ENCODE peak calls at places on chromosomes 11 and 22, in ten cellular contexts. H is brain microvascular endothelial cell, R is activated B cell treated with CpG ODN at 0.5 μM for 24 hours, Y is sigmoid colon, O is upper lobe of left lung, P is GM10248, W is heart right ventricle, E is gastrocnemius medialis, M is AG04449, G is HFFc6. F is an unnamed sample.
A peak's percentile ranks its signal among the peaks of the same experiment; 100 is the strongest.

GRCh38 chr22:44348963-44349950 is 36.5 kb upstream of the SHISAL1 start:
- DNase-seq in H (peak; percentile 38), R (no peak), Y (no peak), O (no peak), P (no peak), W (no peak), E (no peak), M (no peak), G (no peak), F (no peak)

GRCh38 chr22:20549232-20549841 is 41.9 kb downstream of the MED15 start:
- DNase-seq in H (no peak), R (no peak), Y (peak; percentile 76), O (no peak), P (no peak), W (no peak), E (peak; percentile 38), M (no peak), G (no peak), F (no peak)

GRCh38 chr11:60100511-60100910 is 12.0 kb downstream of the MS4A2 start:
- DNase-seq in H (no peak), R (no peak), Y (no peak), O (no peak), P (no peak), W (no peak), E (no peak), M (no peak), G (no peak), F (no peak)

GRCh38 chr11:16741473-16741872 is 3.0 kb downstream of the C11orf58 start:
- DNase-seq in H (no peak), R (no peak), Y (no peak), O (no peak), P (no peak), W (no peak), E (no peak), M (no peak), G (no peak), F (no peak)

GRCh38 chr11:95768521-95768920 is 21.1 kb downstream of the FAM76B start:
- DNase-seq in H (no peak), R (no peak), Y (no peak), O (no peak), P (no peak), W (no peak), E (no peak), M (no peak), G (no peak), F (no peak)

GRCh38 chr11:69654660-69655478 is 13.9 kb downstream of the CCND1 start:
- DNase-seq in H (no peak), R (no peak), Y (peak; percentile 57), O (no peak), P (no peak), W (no peak), E (peak; percentile 5), M (no peak), G (no peak), F (no peak)

GRCh38 chr11:123585721-123586120 is 68.7 kb downstream of the SCN3B start:
- DNase-seq in H (no peak), R (no peak), Y (no peak), O (no peak), P (no peak), W (no peak), E (no peak), M (no peak), G (no peak), F (no peak)

GRCh38 chr22:40178417-40179409 is 988 bp downstream of the TNRC6B start:
- DNase-seq in H (peak; percentile 31), R (no peak), Y (no peak), O (peak; percentile 30), P (no peak), W (no peak), E (peak; percentile 33), M (no peak), G (peak; percentile 56), F (no peak)

GRCh38 chr11:44275241-44275640 is 34.7 kb downstream of the ALX4 start:
- DNase-seq in H (no peak), R (no peak), Y (peak; percentile 43), O (no peak), P (no peak), W (no peak), E (no peak), M (no peak), G (no peak), F (no peak)

GRCh38 chr11:15629690-15630321 is 515.1 kb downstream of the INSC start:
- DNase-seq in H (peak; percentile 42), R (no peak), Y (no peak), O (peak; percentile 49), P (no peak), W (no peak), E (peak; percentile 15), M (no peak), G (no peak), F (no peak)

GRCh38 chr22:49765951-49766350 is 61.7 kb downstream of the BRD1 start:
- DNase-seq in H (no peak), R (no peak), Y (peak; percentile 56), O (peak; percentile 9), P (no peak), W (no peak), E (peak; percentile 8), M (no peak), G (no peak), F (no peak)

GRCh38 chr22:29994027-29994715 is 86.1 kb upstream of the HORMAD2 start:
- DNase-seq in H (peak; percentile 79), R (no peak), Y (no peak), O (no peak), P (no peak), W (no peak), E (no peak), M (peak; percentile 34), G (peak; percentile 74), F (no peak)
- TF ChIP-seq CTCF in H (no peak), R (no peak), Y (no peak), O (peak; percentile 22), P (no peak), W (no peak), E (no peak), M (no peak), G (peak; percentile 45), F (peak; percentile 10)

GRCh38 chr11:67507242-67507890 is 596 bp downstream of the CDK2AP2 start:
- DNase-seq in H (peak; percentile 64), R (no peak), Y (peak; percentile 88), O (peak; percentile 78), P (no peak), W (peak; percentile 64), E (no peak), M (no peak), G (no peak), F (no peak)

GRCh38 chr11:67504950-67505561 is at the start of gene PITPNM1:
- DNase-seq in H (no peak), R (peak; percentile 85), Y (peak; percentile 80), O (peak; percentile 86), P (peak; percentile 89), W (peak; percentile 78), E (peak; percentile 39), M (no peak), G (no peak), F (no peak)

GRCh38 chr11:67507891-67508485 is at the start of gene CDK2AP2:
- DNase-seq in H (peak; percentile 100), R (peak; percentile 90), Y (peak; percentile 100), O (peak; percentile 100), P (peak; percentile 99), W (peak; percentile 100), E (peak; percentile 99), M (peak; percentile 97), G (peak; percentile 100), F (peak; percentile 99)

GRCh38 chr11:67505605-67506396 is 638 bp upstream of the PITPNM1 start:
- DNase-seq in H (peak; percentile 59), R (peak; percentile 84), Y (peak; percentile 93), O (peak; percentile 98), P (peak; percentile 81), W (peak; percentile 87), E (peak; percentile 92), M (no peak), G (peak; percentile 85), F (peak; percentile 75)

DNA sequence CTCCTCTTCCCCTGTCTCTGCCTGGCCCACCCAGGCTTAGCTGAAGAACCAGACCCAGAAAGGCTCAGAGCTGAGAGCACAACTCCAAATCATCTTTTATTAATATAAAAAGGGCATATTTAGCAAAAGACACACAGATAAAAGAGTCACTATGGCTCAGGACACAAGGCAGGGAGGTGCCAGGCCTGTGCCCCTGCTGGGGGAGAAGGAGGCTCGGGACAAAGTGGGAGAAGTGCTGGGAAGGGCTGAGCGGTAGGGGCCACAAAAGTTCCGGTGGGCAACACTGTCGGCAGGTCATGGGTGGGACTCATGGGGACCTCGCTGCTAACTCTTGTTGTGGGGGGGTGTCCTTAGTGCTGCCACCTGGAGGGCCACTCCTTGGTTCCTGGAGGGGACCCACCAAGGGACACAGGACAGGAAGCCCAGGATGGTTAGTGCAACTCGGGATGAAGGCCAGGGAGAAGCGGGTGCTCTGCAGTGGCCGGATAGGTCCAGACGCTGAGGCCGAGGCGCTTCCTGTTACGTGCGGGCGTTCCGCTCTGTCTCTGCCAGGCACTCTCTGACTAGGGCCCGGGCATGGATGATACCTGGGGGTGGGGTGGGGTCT is 1.4 kb upstream of the PITPNM1 start:
- DNase-seq in H (no peak), R (no peak), Y (peak; percentile 69), O (no peak), P (no peak), W (no peak), E (no peak), M (no peak), G (no peak), F (no peak)
- TF ChIP-seq CTCF in H (no peak), R (no peak), Y (no peak), O (no peak), P (no peak), W (no peak), E (peak; percentile 12), M (no peak), G (peak; percentile 51), F (no peak)

DNA sequence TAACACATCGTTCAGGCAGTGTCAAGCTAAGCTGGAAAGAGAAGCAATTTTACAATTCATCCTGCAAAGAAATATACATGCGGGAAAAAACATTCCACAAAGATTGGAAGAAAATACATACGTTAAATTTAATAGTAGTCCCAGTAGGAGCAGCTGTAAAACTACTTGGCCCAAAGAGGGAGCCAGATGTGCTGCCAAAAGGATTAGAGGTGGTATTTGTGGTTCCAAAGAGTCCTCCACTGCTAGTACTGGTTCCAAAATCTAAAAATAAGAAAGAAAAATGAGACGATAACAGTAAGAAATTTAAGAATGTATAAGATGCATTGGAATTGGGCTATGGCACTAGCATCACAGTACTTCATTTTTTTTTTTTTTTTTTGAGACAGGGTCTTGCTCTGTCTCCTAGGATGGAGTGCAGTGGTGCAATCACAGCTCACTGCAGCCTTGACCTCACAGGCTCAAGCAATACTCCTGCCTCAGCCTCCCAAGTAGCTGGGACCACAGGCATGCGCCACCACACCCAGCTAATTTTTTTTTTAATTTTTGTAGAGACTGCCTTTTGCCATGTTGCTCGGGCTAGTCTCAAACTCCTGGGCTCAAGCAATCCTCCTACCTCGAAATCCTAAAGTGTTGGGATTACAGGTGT is 21.5 kb downstream of the NUP98 start:
- DNase-seq in H (no peak), R (no peak), Y (no peak), O (no peak), P (no peak), W (no peak), E (no peak), M (no peak), G (no peak), F (no peak)
- TF ChIP-seq CTCF in H (no peak), R (no peak), Y (no peak), O (no peak), P (no peak), W (no peak), E (no peak), M (no peak), G (peak; percentile 9), F (no peak)

GRCh38 chr11:24779791-24780190 is 282.9 kb downstream of the LUZP2 start:
- DNase-seq in H (no peak), R (no peak), Y (no peak), O (no peak), P (no peak), W (no peak), E (no peak), M (no peak), G (no peak), F (no peak)
- TF ChIP-seq CTCF in H (peak; percentile 44), R (no peak), Y (no peak), O (no peak), P (no peak), W (no peak), E (no peak), M (no peak), G (no peak), F (no peak)

F was measured in AG09319.